ENCODE peak calls at places on chromosomes 6 and 20, in seven cellular contexts. A is mesenchymal stem cell, I is IMR-90, G is H9, E is neuronal stem cell, O is H1, W is trophoblast cell. F is an unnamed sample.

GRCh38 chr20:20010639-20011500 is 6.3 kb upstream of the NAA20 start:
- DNase-seq in I (peak), W (no peak), A (peak), E (no peak), G (no peak), O (no peak), F (no peak)

GRCh38 chr6:131949909-131950766 is 1.0 kb downstream of the CCN2 start:
- DNase-seq in G (peak), O (peak), W (peak), E (peak), A (peak), I (peak), F (peak)

GRCh38 chr6:148509789-148510581 is 167.3 kb downstream of the SASH1 start:
- DNase-seq in E (no peak), G (no peak), O (no peak), I (peak), W (peak), A (peak), F (peak)

GRCh38 chr20:18287546-18287914 is 797 bp upstream of the ZNF133 start:
- DNase-seq in G (no peak), E (no peak), W (no peak), O (no peak), A (no peak), I (no peak), F (no peak)

GRCh38 chr6:51249798-51250197 is 431.1 kb downstream of the TFAP2B start:
- DNase-seq in E (no peak), A (no peak), I (no peak), G (no peak), O (no peak), W (no peak), F (no peak)

GRCh38 chr20:2112910-2113309 is 11.3 kb downstream of the STK35 start:
- DNase-seq in A (no peak), E (no peak), O (no peak), W (no peak), I (no peak), G (no peak), F (no peak)

GRCh38 chr20:34990661-34991214 is 35.1 kb downstream of the MYH7B start:
- DNase-seq in O (no peak), I (no peak), G (no peak), W (no peak), A (no peak), E (no peak), F (no peak)

GRCh38 chr6:89085409-89086012 is 5.0 kb downstream of the PNRC1 start:
- DNase-seq in I (no peak), W (no peak), A (peak), E (no peak), O (no peak), G (no peak), F (no peak)

GRCh38 chr6:98833101-98834059 is 994 bp upstream of the POU3F2 start:
- DNase-seq in G (peak), A (peak), O (peak), I (peak), E (peak), W (no peak), F (peak)

GRCh38 chr6:149864578-149865535 is 698 bp upstream of the LRP11 start:
- DNase-seq in A (peak), G (no peak), W (peak), I (peak), E (peak), O (no peak), F (peak)

GRCh38 chr6:79170915-79171314 is 63.6 kb downstream of the HMGN3 start:
- DNase-seq in A (no peak), W (no peak), G (no peak), I (peak), O (no peak), E (no peak), F (peak)

GRCh38 chr6:119129968-119130484 is 51.6 kb upstream of the FAM184A start:
- DNase-seq in A (peak), E (no peak), I (peak), W (peak), G (no peak), O (no peak), F (no peak)

GRCh38 chr6:119134752-119135151 is 56.3 kb upstream of the FAM184A start:
- DNase-seq in I (no peak), O (no peak), W (no peak), A (no peak), G (no peak), E (no peak), F (no peak)

GRCh38 chr6:119137194-119138072 is 59.0 kb upstream of the FAM184A start:
- DNase-seq in G (no peak), O (no peak), W (peak), I (peak), E (no peak), A (peak), F (no peak)

GRCh38 chr6:119132211-119133004 is 53.9 kb upstream of the FAM184A start:
- DNase-seq in O (no peak), E (no peak), W (no peak), A (no peak), I (no peak), G (no peak), F (no peak)

GRCh38 chr6:119133400-119133799 is 54.9 kb upstream of the FAM184A start:
- DNase-seq in W (no peak), G (no peak), I (no peak), O (no peak), A (no peak), E (no peak), F (no peak)
- H3K18ac ChIP-seq in W (no peak), G (no peak), I (no peak), O (no peak), A (peak), E (no peak), F (no peak)

DNA sequence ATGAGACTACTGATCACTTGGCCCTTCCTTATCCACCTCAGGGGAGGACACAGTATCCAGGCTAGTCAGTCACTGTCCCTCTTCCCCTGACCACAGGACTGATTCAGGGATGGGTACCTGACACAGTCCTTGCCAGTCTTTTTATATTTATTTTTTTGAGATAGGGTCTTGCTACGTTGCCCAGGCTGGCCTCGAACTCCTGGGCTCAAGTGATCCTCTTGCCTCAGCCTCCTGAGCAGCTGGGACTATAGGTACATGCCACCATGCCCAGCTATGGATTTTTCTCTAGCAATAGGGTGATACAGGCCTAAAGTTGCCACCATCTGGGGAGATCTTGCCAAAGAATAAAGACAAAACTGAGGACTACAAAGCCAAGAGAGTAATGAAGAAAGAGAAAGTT is 10.2 kb downstream of the TUBB2B start:
- DNase-seq in G (no peak), O (no peak), I (no peak), A (no peak), E (no peak), W (no peak), F (no peak)
- H3K18ac ChIP-seq in G (no peak), O (no peak), I (no peak), A (no peak), E (no peak), W (no peak), F (no peak)

GRCh38 chr6:127489248-127489647 is 29.9 kb downstream of the MTCL3 start:
- DNase-seq in I (no peak), G (no peak), E (no peak), O (no peak), A (no peak), W (no peak), F (no peak)
- H3K18ac ChIP-seq in I (no peak), G (no peak), E (no peak), O (no peak), A (no peak), W (no peak), F (no peak)

GRCh38 chr20:41345729-41346067 is 5.1 kb downstream of the LPIN3 start:
- DNase-seq in G (no peak), I (no peak), O (no peak), W (no peak), E (no peak), A (no peak), F (no peak)
- H3K18ac ChIP-seq in G (no peak), I (no peak), O (no peak), W (no peak), E (no peak), A (no peak), F (no peak)

DNA sequence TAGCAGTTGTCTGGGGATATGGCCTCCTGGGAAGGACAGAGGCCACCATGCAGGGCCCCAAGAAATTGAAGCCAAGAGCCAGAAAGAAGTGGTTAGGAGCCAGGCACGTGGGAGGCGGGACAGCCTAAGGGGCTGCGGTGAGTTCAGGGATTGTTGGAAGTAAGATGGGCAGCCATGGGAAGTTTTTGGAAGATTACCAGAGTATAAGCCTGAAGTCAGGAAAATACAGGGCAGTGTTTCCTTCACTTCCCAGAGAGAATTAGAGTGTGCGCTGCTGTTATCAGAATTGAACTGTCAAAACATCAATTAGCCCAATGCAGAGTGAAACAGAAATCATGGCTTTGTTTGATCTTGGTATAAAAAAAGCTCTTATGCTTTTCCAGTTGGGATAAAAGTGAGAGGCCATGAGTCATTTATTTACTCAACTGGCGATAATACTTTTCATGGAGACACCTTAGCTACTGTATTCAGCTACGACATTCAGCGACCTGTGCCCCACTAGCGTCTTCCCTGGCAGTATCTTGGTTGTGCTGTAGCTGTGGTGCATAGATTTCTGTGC is 66.9 kb downstream of the PHACTR2 start:
- DNase-seq in W (no peak), A (peak), E (no peak), G (no peak), I (peak), O (no peak), F (peak)
- H3K18ac ChIP-seq in W (peak), A (no peak), E (no peak), G (peak), I (peak), O (peak), F (peak)